ENCODE peak calls at places on chromosomes 7 and 10, in four cellular contexts. J is left ventricle myocardium inferior, X is colonic mucosa, H is AG04449. U is an unnamed sample.

GRCh38 chr7:155166673-155167370 is 96.7 kb downstream of the HTR5A start:
- DNase-seq in J (no peak), X (no peak), H (peak), U (peak)

GRCh38 chr10:105797234-105797890 is 1156.3 kb downstream of the SORCS3 start:
- DNase-seq in J (no peak), X (no peak), H (no peak), U (peak)

GRCh38 chr7:124155400-124156022 is 122.6 kb upstream of the TMEM229A start:
- DNase-seq in J (no peak), X (no peak), H (no peak), U (peak)

GRCh38 chr7:73966941-73967831 is 60.8 kb upstream of the ELN start:
- DNase-seq in J (no peak), X (no peak), H (no peak), U (no peak)

GRCh38 chr7:23469150-23469960 is 936 bp downstream of the IGF2BP3 start:
- DNase-seq in J (no peak), X (no peak), H (no peak), U (peak)

GRCh38 chr7:86653919-86654659 is 10.4 kb downstream of the GRM3 start:
- DNase-seq in J (no peak), X (no peak), H (no peak), U (no peak)

GRCh38 chr7:111115966-111116365 is 25.0 kb downstream of the LRRN3 start:
- DNase-seq in J (no peak), X (no peak), H (no peak), U (no peak)

GRCh38 chr7:146647444-146647843 is 530.8 kb downstream of the CNTNAP2 start:
- DNase-seq in J (no peak), X (no peak), H (no peak), U (no peak)

GRCh38 chr10:67818323-67818722 is 19.7 kb downstream of the DNAJC12 start:
- DNase-seq in J (no peak), X (no peak), H (no peak), U (peak)

GRCh38 chr10:29035721-29036120 is 253.1 kb upstream of the LYZL1 start:
- DNase-seq in J (no peak), X (no peak), H (no peak), U (no peak)

GRCh38 chr10:127353544-127353943 is 157.2 kb upstream of the INSYN2A start:
- DNase-seq in J (no peak), X (no peak), H (no peak), U (no peak)

GRCh38 chr10:79436066-79436849 is 9.2 kb downstream of the ZCCHC24 start:
- DNase-seq in J (no peak), X (no peak), H (no peak), U (no peak)

GRCh38 chr10:2051108-2051507 is 313.8 kb upstream of the ADARB2 start:
- DNase-seq in J (no peak), X (no peak), H (no peak), U (no peak)

GRCh38 chr7:114082934-114083647 is 164.3 kb upstream of the PPP1R3A start:
- DNase-seq in J (peak), X (peak), H (no peak), U (no peak)

GRCh38 chr10:93518531-93518930 is 22.1 kb downstream of the CEP55 start:
- DNase-seq in J (no peak), X (no peak), H (no peak), U (no peak)

GRCh38 chr7:88020953-88021650 is 87.1 kb downstream of the ADAM22 start:
- DNase-seq in J (no peak), X (no peak), H (no peak), U (no peak)

GRCh38 chr10:89471110-89471814 is 56.9 kb downstream of the IFIT5 start:
- DNase-seq in J (no peak), X (no peak), H (no peak), U (peak)

GRCh38 chr7:43136064-43136463 is 23.6 kb downstream of the HECW1 start:
- DNase-seq in J (no peak), X (no peak), H (no peak), U (no peak)

GRCh38 chr10:130497056-130498010 is 361.1 kb downstream of the GLRX3 start:
- DNase-seq in J (no peak), X (no peak), H (no peak), U (no peak)

GRCh38 chr7:87474046-87474445 is 1.4 kb downstream of the ABCB4 start:
- DNase-seq in J (no peak), X (no peak), H (no peak), U (no peak)

GRCh38 chr10:132648072-132648855 is 110.7 kb downstream of the INPP5A start:
- DNase-seq in J (peak), X (no peak), H (no peak), U (no peak)

GRCh38 chr10:80702143-80702542 is 164.4 kb downstream of the SH2D4B start:
- DNase-seq in J (no peak), X (no peak), H (no peak), U (no peak)

GRCh38 chr7:2029936-2030335 is 202.8 kb downstream of the MAD1L1 start:
- DNase-seq in J (peak), X (no peak), H (no peak), U (no peak)

GRCh38 chr7:5694221-5694754 is 87.2 kb downstream of the RNF216 start:
- DNase-seq in J (no peak), X (no peak), H (peak), U (peak)

GRCh38 chr7:32206987-32207386 is 136.8 kb upstream of the PDE1C start:
- DNase-seq in J (peak), X (no peak), H (no peak), U (peak)

GRCh38 chr10:25564351-25564750 is 369.7 kb upstream of the MYO3A start:
- DNase-seq in J (no peak), X (no peak), H (no peak), U (no peak)

GRCh38 chr7:155463114-155463811 is 5.3 kb downstream of the EN2 start:
- DNase-seq in J (no peak), X (no peak), H (no peak), U (no peak)

GRCh38 chr7:85103352-85103751 is 83.5 kb downstream of the SEMA3D start:
- DNase-seq in J (peak), X (peak), H (no peak), U (no peak)

GRCh38 chr7:22853674-22854157 is 31.1 kb upstream of the TOMM7 start:
- DNase-seq in J (no peak), X (peak), H (no peak), U (peak)

GRCh38 chr7:21526007-21526406 is 16.8 kb upstream of the DNAH11 start:
- DNase-seq in J (no peak), X (no peak), H (no peak), U (peak)
- TF ChIP-seq CTCF in J (peak), X (peak), H (peak), U (peak)

GRCh38 chr7:143289421-143289820 is 1.3 kb downstream of the CASP2 start:
- DNase-seq in J (no peak), X (no peak), H (no peak), U (no peak)

GRCh38 chr7:143286522-143286890 is 1.6 kb upstream of the CASP2 start:
- DNase-seq in J (no peak), X (no peak), H (no peak), U (no peak)

GRCh38 chr7:143287321-143287934 is 723 bp upstream of the CASP2 start:
- DNase-seq in J (no peak), X (no peak), H (no peak), U (peak)

GRCh38 chr7:143288836-143289235 is 685 bp downstream of the CASP2 start:
- DNase-seq in J (no peak), X (no peak), H (no peak), U (peak)

DNA sequence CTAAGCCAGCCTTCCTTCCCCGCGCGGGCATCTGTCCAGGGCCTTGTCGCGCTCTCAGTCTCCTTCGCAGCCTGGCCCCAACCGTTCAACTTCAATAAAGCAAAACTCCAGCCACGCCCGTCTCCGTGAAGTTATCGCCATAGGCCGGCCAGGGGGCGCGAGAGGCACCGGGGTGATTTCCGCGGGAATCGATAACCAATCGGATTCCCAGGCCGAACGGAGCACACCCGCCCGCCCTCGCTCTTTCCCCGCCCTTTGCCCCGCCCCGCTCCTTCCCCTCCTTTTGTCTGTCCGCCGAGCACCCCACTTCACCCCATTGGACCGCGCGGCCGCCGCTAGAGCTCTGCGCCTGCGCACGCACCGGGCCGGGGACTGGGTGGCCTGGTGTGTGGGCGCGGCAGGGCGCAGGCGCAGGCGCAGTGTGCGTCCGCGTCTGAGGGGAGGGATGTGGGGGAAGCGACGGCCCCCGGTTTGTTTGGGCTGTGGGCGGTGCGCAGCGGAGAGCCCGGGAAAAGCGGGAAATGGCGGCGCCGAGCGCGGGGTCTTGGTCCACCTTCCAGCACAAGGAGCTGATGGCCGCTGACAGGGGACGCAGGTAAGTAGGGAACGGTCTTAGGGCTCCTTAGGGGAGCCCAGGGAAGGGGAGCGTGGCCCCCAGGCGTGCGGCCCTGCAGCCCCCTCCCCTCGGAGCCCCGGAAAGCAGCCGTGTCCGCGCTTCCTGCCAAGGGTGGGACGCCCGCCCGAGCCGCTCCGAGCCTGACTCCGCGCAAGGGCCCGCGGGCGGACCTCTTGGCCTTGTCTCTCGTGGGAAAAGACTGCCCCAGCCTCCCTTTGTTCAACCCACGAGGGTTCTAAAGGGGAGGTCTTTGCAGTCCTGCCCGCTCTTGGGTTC is at the start of gene CASP2:
- DNase-seq in J (peak), X (peak), H (peak), U (peak)
- TF ChIP-seq CTCF in J (peak), X (peak), H (peak), U (no peak)

GRCh38 chr7:101558742-101559325 is 70.3 kb downstream of the MYL10 start:
- DNase-seq in J (no peak), X (no peak), H (no peak), U (no peak)
- TF ChIP-seq CTCF in J (no peak), X (no peak), H (no peak), U (no peak)

GRCh38 chr10:121553455-121553854 is 44.8 kb downstream of the FGFR2 start:
- DNase-seq in J (no peak), X (no peak), H (no peak), U (no peak)
- TF ChIP-seq CTCF in J (no peak), X (no peak), H (no peak), U (no peak)

DNA sequence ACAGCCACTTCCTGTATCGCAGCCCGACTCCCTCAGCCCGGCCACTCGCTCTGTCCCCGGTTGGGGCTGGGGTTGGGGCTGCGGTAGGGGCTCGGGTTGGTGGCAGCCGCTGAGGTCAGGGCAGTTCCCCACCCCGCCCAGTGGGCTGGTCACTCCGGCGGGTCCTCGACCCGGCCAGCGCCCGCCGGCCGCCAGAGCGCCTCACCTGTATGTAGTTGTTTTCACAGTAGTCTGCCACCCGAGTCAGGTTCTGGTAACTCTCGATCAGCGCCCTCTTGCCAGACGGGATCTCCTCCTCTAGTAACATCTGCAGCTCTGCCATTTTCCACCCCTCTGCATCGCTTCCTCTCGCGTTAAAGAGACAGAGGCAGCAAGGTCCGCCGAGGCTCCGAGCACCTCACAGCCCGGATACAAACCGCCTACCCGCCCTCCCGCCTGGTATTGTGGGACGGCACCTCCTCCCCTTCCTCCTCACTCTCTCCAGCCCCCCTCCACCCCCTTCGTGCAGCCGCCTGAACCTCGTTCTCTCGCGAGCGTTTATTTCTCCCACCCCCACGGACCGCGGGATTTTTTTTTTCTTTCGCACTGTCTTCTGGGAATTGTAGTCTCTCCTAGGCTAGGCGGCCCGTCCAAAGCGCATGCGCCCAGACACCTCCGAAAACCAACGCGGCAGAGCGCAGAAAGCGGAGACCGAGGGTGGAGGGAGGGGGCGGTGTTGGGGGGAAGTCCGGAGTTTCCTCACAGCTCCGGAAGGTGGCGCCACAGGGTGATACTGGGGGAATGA is at the start of gene ABI1:
- DNase-seq in J (peak), X (peak), H (peak), U (peak)
- TF ChIP-seq CTCF in J (no peak), X (peak), H (peak), U (no peak)

GRCh38 chr10:73169320-73169719 is 1.4 kb downstream of the FAM149B1 start:
- DNase-seq in J (no peak), X (no peak), H (no peak), U (no peak)

GRCh38 chr10:73172867-73173266 is 4.9 kb downstream of the FAM149B1 start:
- DNase-seq in J (no peak), X (no peak), H (no peak), U (no peak)

GRCh38 chr10:73166972-73167371 is 836 bp downstream of the ECD start:
- DNase-seq in J (no peak), X (no peak), H (no peak), U (no peak)

GRCh38 chr10:73167557-73168485 is at the start of the genes ECD and FAM149B1:
- DNase-seq in J (peak), X (peak), H (peak), U (peak)

DNA sequence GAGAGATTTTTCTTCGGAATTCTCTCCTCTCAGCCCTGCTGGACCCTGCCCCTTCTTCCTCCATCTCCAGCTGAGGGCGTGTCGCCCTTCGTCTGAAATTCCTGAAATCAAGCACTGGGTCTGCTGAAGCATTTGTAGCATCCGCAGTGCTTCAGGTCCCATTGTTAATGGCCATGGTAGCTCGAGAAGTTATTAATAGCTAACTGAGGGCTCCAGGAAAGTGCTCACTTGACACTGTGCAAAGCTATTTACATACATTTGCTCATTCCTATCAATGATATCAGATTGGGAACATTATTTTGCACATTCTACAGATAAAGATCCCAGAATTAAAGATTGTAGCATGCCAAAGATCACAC is 546 bp downstream of the FAM149B1 start:
- DNase-seq in J (no peak), X (no peak), H (no peak), U (no peak)
- TF ChIP-seq CTCF in J (no peak), X (no peak), H (no peak), U (no peak)

GRCh38 chr7:31123726-31124125 is 71.6 kb downstream of the ADCYAP1R1 start:
- DNase-seq in J (no peak), X (no peak), H (no peak), U (no peak)

GRCh38 chr7:31133497-31133896 is 81.4 kb downstream of the ADCYAP1R1 start:
- DNase-seq in J (no peak), X (no peak), H (no peak), U (no peak)

GRCh38 chr7:31125171-31125570 is 73.1 kb downstream of the ADCYAP1R1 start:
- DNase-seq in J (no peak), X (no peak), H (no peak), U (no peak)

GRCh38 chr7:31126976-31127375 is 74.9 kb downstream of the ADCYAP1R1 start:
- DNase-seq in J (no peak), X (no peak), H (no peak), U (peak)

DNA sequence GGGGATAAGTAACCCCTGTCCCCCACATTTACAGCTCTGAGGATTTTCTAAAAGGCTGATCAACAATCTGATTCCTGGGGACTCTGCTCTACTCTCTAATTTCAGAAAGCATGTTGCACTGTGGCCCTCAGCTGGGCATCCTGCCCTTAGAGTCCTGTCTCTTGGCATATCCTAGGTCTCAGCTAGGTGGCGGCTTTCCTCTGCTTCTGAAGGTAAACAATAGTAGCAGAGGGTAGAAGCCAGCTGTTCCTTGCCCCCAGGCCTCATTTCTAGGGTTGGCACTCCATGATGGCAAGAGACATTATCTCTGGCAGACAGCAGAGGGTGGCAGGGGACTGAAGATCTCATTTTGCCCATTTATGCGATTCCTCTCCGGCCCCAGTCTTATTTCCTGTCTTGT is 77.0 kb downstream of the ADCYAP1R1 start:
- DNase-seq in J (no peak), X (no peak), H (no peak), U (peak)
- TF ChIP-seq CTCF in J (no peak), X (no peak), H (no peak), U (no peak)

DNA sequence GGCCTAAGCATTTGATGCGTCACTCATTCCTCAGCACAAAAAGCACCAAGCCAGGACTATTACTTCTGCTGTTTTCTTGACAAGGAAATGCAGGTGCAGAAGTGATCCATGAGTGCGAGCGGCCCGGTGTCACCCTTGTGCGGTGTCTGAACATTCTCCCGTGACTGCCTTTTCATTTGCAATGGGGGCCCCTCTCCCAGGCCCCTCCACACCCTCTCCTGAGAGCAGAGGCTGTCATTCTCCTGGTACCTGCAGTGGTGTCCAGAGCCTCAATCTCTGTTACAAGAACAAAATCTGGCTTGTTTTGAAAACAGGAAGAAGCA is 213.0 kb downstream of the DIP2C start:
- DNase-seq in J (no peak), X (no peak), H (no peak), U (no peak)
- TF ChIP-seq CTCF in J (no peak), X (no peak), H (no peak), U (no peak)

U was measured in MCF 10A.